ENCODE peak calls at places on chromosomes 16 and 17, in four cellular contexts. M is CD8-positive, alpha-beta T cell; F is transverse colon; C is heart right ventricle. H is an unnamed sample.
A peak's percentile ranks its signal among the peaks of the same experiment; 100 is the strongest.

GRCh38 chr17:66900126-66901010 is 64.1 kb upstream of the CACNG4 start:
- DNase-seq in M (no peak), F (no peak), C (no peak), H (no peak)

GRCh38 chr16:24863582-24864437 is 18.0 kb downstream of the SLC5A11 start:
- DNase-seq in M (no peak), F (no peak), C (no peak), H (no peak)

GRCh38 chr17:81890447-81891302 is 711 bp downstream of the ALYREF start:
- DNase-seq in M (peak; percentile 26), F (no peak), C (no peak), H (no peak)

GRCh38 chr16:88323546-88324330 is 59.0 kb upstream of the ZNF469 start:
- DNase-seq in M (no peak), F (no peak), C (no peak), H (no peak)

GRCh38 chr16:48609453-48610023 is 442 bp downstream of the N4BP1 start:
- DNase-seq in M (peak; percentile 62), F (peak; percentile 61), C (peak; percentile 78), H (peak; percentile 46)

GRCh38 chr17:69218986-69219385 is 9.6 kb downstream of the ABCA10 start:
- DNase-seq in M (no peak), F (no peak), C (no peak), H (peak; percentile 64)

GRCh38 chr16:685967-686366 is 1.8 kb upstream of the JMJD8 start:
- DNase-seq in M (no peak), F (peak; percentile 64), C (no peak), H (peak; percentile 45)

GRCh38 chr16:25151996-25152395 is 40.5 kb downstream of the LCMT1 start:
- DNase-seq in M (no peak), F (no peak), C (no peak), H (no peak)

GRCh38 chr17:62163847-62164246 is 98.8 kb upstream of the MED13 start:
- DNase-seq in M (no peak), F (peak; percentile 87), C (no peak), H (peak; percentile 96)

GRCh38 chr16:5461141-5461540 is 363.5 kb upstream of the EEF2KMT start:
- DNase-seq in M (no peak), F (no peak), C (no peak), H (no peak)

GRCh38 chr16:70523621-70524405 is at the start of gene SF3B3:
- DNase-seq in M (peak; percentile 79), F (peak; percentile 72), C (no peak), H (peak; percentile 78)

GRCh38 chr17:80594666-80595269 is 50.1 kb downstream of the RPTOR start:
- DNase-seq in M (no peak), F (no peak), C (no peak), H (no peak)

GRCh38 chr17:69222707-69223106 is 5.9 kb downstream of the ABCA10 start:
- DNase-seq in M (no peak), F (no peak), C (no peak), H (no peak)

GRCh38 chr17:20059728-20060188 is 50.6 kb downstream of the SPECC1 start:
- DNase-seq in M (no peak), F (no peak), C (no peak), H (no peak)

GRCh38 chr16:22192261-22193133 is 13.6 kb upstream of the EEF2K start:
- DNase-seq in M (peak; percentile 90), F (peak; percentile 86), C (peak; percentile 72), H (peak; percentile 75)

GRCh38 chr16:48720266-48720665 is 110.3 kb upstream of the N4BP1 start:
- DNase-seq in M (no peak), F (no peak), C (no peak), H (no peak)

GRCh38 chr16:55326261-55326802 is 2.3 kb downstream of the IRX6 start:
- DNase-seq in M (no peak), F (no peak), C (no peak), H (no peak)

GRCh38 chr17:43211480-43212402 is at the start of gene TMEM106A:
- DNase-seq in M (peak; percentile 77), F (peak; percentile 82), C (peak; percentile 78), H (peak; percentile 80)

GRCh38 chr17:36743130-36743529 is 141.7 kb downstream of the MRM1 start:
- DNase-seq in M (no peak), F (no peak), C (no peak), H (no peak)

GRCh38 chr17:10316986-10317834 is 55.6 kb downstream of the MYH13 start:
- DNase-seq in M (peak; percentile 35), F (peak; percentile 77), C (peak; percentile 46), H (peak; percentile 42)

GRCh38 chr16:1430759-1431496 is at the start of gene PERCC1:
- DNase-seq in M (no peak), F (no peak), C (no peak), H (peak; percentile 26)

GRCh38 chr17:40598021-40598927 is 33.0 kb upstream of the CCR7 start:
- DNase-seq in M (peak; percentile 68), F (no peak), C (no peak), H (no peak)

GRCh38 chr16:12793120-12793889 is 10.4 kb downstream of the CPPED1 start:
- DNase-seq in M (no peak), F (no peak), C (no peak), H (no peak)

GRCh38 chr17:73338566-73339247 is 26.9 kb upstream of the CDC42EP4 start:
- DNase-seq in M (no peak), F (no peak), C (no peak), H (no peak)

GRCh38 chr16:20865420-20866126 is 34.6 kb downstream of the DCUN1D3 start:
- DNase-seq in M (no peak), F (no peak), C (no peak), H (no peak)

GRCh38 chr16:85028638-85029412 is 1.2 kb downstream of the KIAA0513 start:
- DNase-seq in M (peak; percentile 87), F (peak; percentile 80), C (no peak), H (peak; percentile 70)

GRCh38 chr17:14016858-14017257 is 52.4 kb upstream of the COX10 start:
- DNase-seq in M (no peak), F (no peak), C (no peak), H (no peak)

GRCh38 chr17:32349503-32349853 is 479 bp upstream of the ZNF207 start:
- DNase-seq in M (no peak), F (peak; percentile 27), C (no peak), H (no peak)

GRCh38 chr16:87246269-87247065 is 70.7 kb downstream of the C16orf95 start:
- DNase-seq in M (no peak), F (no peak), C (no peak), H (no peak)

GRCh38 chr17:33390479-33391027 is 97.5 kb upstream of the ASIC2 start:
- DNase-seq in M (no peak), F (no peak), C (no peak), H (no peak)

GRCh38 chr16:70320121-70320520 is 21.1 kb downstream of the DDX19B start:
- DNase-seq in M (no peak), F (no peak), C (no peak), H (no peak)

GRCh38 chr17:12386240-12386639 is 279.4 kb upstream of the MYOCD start:
- DNase-seq in M (no peak), F (no peak), C (no peak), H (no peak)

GRCh38 chr17:2215616-2216364 is 87.8 kb downstream of the SMG6 start:
- DNase-seq in M (peak; percentile 79), F (peak; percentile 72), C (peak; percentile 72), H (peak; percentile 59)
- H3K4me1 ChIP-seq in M (peaks cover 50% of the 10 kb centered on the region), F (peaks cover 48% of the 10 kb centered on the region), C (peaks cover 56% of the 10 kb centered on the region), H (no peaks in the 10 kb centered on the region)

DNA sequence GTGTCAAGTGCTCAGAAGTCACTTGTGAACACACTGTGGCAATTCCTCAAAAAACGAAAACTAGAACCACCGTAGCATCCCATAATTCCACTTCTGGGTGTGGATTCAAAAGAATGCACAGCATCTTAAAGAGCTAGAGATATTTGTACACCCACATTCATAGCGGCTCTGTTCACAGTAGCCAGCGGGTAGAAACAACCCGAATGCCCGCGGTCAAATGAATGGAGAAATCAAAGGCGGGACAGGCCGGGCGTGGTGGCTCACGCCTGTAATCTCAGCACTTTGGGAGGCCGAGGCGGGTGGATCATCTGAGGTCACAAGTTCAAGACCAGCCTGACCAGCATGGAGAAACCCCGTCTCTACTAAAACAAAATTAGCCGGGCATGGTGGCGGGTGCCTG is 337.5 kb downstream of the SEC14L1 start:
- DNase-seq in M (no peak), F (no peak), C (no peak), H (no peak)
- H3K4me1 ChIP-seq in M (peaks cover 91% of the 10 kb centered on the region), F (peaks cover 80% of the 10 kb centered on the region), C (peaks cover 68% of the 10 kb centered on the region), H (no peaks in the 10 kb centered on the region)

GRCh38 chr17:55699178-55699865 is 23.3 kb downstream of the TMEM100 start:
- DNase-seq in M (no peak), F (no peak), C (no peak), H (no peak)
- H3K4me1 ChIP-seq in M (no peaks in the 10 kb centered on the region), F (peaks cover 3% of the 10 kb centered on the region), C (peaks cover 3% of the 10 kb centered on the region), H (no peaks in the 10 kb centered on the region)

GRCh38 chr16:8961811-8962390 is 1.8 kb downstream of the USP7 start:
- DNase-seq in M (no peak), F (no peak), C (no peak), H (peak; percentile 56)

GRCh38 chr16:8962393-8963009 is 1.2 kb downstream of the USP7 start:
- DNase-seq in M (peak; percentile 76), F (peak; percentile 71), C (peak; percentile 18), H (peak; percentile 41)

GRCh38 chr16:8964462-8964861 is 756 bp upstream of the USP7 start:
- DNase-seq in M (no peak), F (no peak), C (no peak), H (no peak)

GRCh38 chr16:8963825-8964441 is at the start of gene USP7:
- DNase-seq in M (peak; percentile 91), F (peak; percentile 94), C (peak; percentile 95), H (peak; percentile 89)

GRCh38 chr16:8963010-8963824 is 489 bp downstream of the USP7 start:
- DNase-seq in M (no peak), F (no peak), C (peak; percentile 28), H (no peak)
- H3K4me1 ChIP-seq in M (peaks cover 38% of the 10 kb centered on the region), F (peaks cover 62% of the 10 kb centered on the region), C (peaks cover 45% of the 10 kb centered on the region), H (peaks cover 21% of the 10 kb centered on the region)

GRCh38 chr17:63431618-63431938 is 14.5 kb downstream of the CYB561 start:
- DNase-seq in M (no peak), F (no peak), C (no peak), H (no peak)
- H3K4me1 ChIP-seq in M (peaks cover 45% of the 10 kb centered on the region), F (peaks cover 54% of the 10 kb centered on the region), C (peaks cover 71% of the 10 kb centered on the region), H (peaks cover 5% of the 10 kb centered on the region)

DNA sequence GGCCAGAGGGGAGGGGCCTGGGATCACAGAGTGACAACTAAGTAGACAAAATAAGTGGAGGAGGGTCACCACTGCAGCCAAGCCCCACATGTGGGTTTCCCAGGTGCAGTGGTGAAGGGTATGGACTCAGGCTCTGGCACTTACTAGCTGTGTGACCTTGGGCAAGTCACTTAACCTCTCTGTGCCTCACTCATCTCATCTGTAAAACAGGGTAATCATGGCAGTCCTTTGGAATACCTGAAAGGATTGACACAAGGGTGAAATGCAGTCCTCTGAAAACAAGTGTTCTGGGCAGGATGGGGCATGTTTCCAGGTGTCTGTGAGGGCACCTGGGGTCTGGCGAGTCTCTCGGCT is 55.8 kb downstream of the NKD1 start:
- DNase-seq in M (no peak), F (no peak), C (no peak), H (no peak)
- H3K4me1 ChIP-seq in M (peaks cover 25% of the 10 kb centered on the region), F (peaks cover 53% of the 10 kb centered on the region), C (peaks cover 20% of the 10 kb centered on the region), H (peaks cover 2% of the 10 kb centered on the region)